ENCODE peak calls at places on chromosome 22, in ten cellular contexts. One of them, this sample, is unnamed.

GRCh38 chr22:16818538-16818937 is 6.7 kb downstream of the XKR3 start:
- DNase-seq in A549: no peak
- DNase-seq in lower leg skin: no peak
- DNase-seq in gastrocnemius medialis: no peak
- DNase-seq in fibroblast of mammary gland: no peak
- DNase-seq in fibroblast of pulmonary artery: no peak
- DNase-seq in naive thymus-derived CD4-positive, alpha-beta T cell: no peak
- DNase-seq in H1: no peak
- DNase-seq in GM06990: no peak
- DNase-seq in Peyer's patch: no peak
- DNase-seq in this sample: no peak

GRCh38 chr22:40022536-40023225 is 27.9 kb downstream of the FAM83F start:
- DNase-seq in naive thymus-derived CD4-positive, alpha-beta T cell: no peak
- DNase-seq in H1: no peak
- DNase-seq in gastrocnemius medialis: no peak
- DNase-seq in lower leg skin: peak; percentile 69
- DNase-seq in Peyer's patch: no peak
- DNase-seq in fibroblast of mammary gland: no peak
- DNase-seq in fibroblast of pulmonary artery: no peak
- DNase-seq in A549: no peak
- DNase-seq in GM06990: no peak
- DNase-seq in this sample: no peak

GRCh38 chr22:45420011-45420410 is 6.5 kb downstream of the RIBC2 start:
- DNase-seq in naive thymus-derived CD4-positive, alpha-beta T cell: no peak
- DNase-seq in lower leg skin: no peak
- DNase-seq in fibroblast of pulmonary artery: no peak
- DNase-seq in A549: no peak
- DNase-seq in GM06990: no peak
- DNase-seq in fibroblast of mammary gland: no peak
- DNase-seq in H1: no peak
- DNase-seq in Peyer's patch: no peak
- DNase-seq in gastrocnemius medialis: no peak
- DNase-seq in this sample: no peak

GRCh38 chr22:24285245-24285644 is 14.6 kb downstream of the SPECC1L start:
- DNase-seq in Peyer's patch: no peak
- DNase-seq in naive thymus-derived CD4-positive, alpha-beta T cell: no peak
- DNase-seq in H1: no peak
- DNase-seq in GM06990: no peak
- DNase-seq in A549: no peak
- DNase-seq in lower leg skin: no peak
- DNase-seq in fibroblast of pulmonary artery: no peak
- DNase-seq in fibroblast of mammary gland: no peak
- DNase-seq in gastrocnemius medialis: no peak
- DNase-seq in this sample: peak; percentile 57

GRCh38 chr22:29668681-29669080 is 51.1 kb upstream of the CABP7 start:
- DNase-seq in gastrocnemius medialis: no peak
- DNase-seq in naive thymus-derived CD4-positive, alpha-beta T cell: no peak
- DNase-seq in fibroblast of pulmonary artery: no peak
- DNase-seq in GM06990: no peak
- DNase-seq in A549: no peak
- DNase-seq in lower leg skin: no peak
- DNase-seq in fibroblast of mammary gland: no peak
- DNase-seq in H1: no peak
- DNase-seq in Peyer's patch: no peak
- DNase-seq in this sample: no peak

GRCh38 chr22:29641781-29642355 is 38.4 kb downstream of the NF2 start:
- DNase-seq in fibroblast of mammary gland: no peak
- DNase-seq in H1: no peak
- DNase-seq in lower leg skin: no peak
- DNase-seq in gastrocnemius medialis: no peak
- DNase-seq in GM06990: no peak
- DNase-seq in A549: no peak
- DNase-seq in fibroblast of pulmonary artery: no peak
- DNase-seq in naive thymus-derived CD4-positive, alpha-beta T cell: no peak
- DNase-seq in Peyer's patch: no peak
- DNase-seq in this sample: no peak

GRCh38 chr22:24512043-24512442 is 16.9 kb downstream of the UPB1 start:
- DNase-seq in gastrocnemius medialis: no peak
- DNase-seq in H1: no peak
- DNase-seq in A549: no peak
- DNase-seq in GM06990: no peak
- DNase-seq in lower leg skin: no peak
- DNase-seq in Peyer's patch: no peak
- DNase-seq in naive thymus-derived CD4-positive, alpha-beta T cell: no peak
- DNase-seq in fibroblast of pulmonary artery: no peak
- DNase-seq in fibroblast of mammary gland: no peak
- DNase-seq in this sample: no peak

GRCh38 chr22:45343143-45343542 is 33.4 kb downstream of the FAM118A start:
- DNase-seq in Peyer's patch: no peak
- DNase-seq in GM06990: no peak
- DNase-seq in A549: no peak
- DNase-seq in fibroblast of pulmonary artery: no peak
- DNase-seq in gastrocnemius medialis: no peak
- DNase-seq in lower leg skin: no peak
- DNase-seq in H1: no peak
- DNase-seq in naive thymus-derived CD4-positive, alpha-beta T cell: no peak
- DNase-seq in fibroblast of mammary gland: no peak
- DNase-seq in this sample: no peak

GRCh38 chr22:49965291-49966040 is 4.9 kb downstream of the PIM3 start:
- DNase-seq in fibroblast of mammary gland: no peak
- DNase-seq in Peyer's patch: peak; percentile 45
- DNase-seq in lower leg skin: no peak
- DNase-seq in fibroblast of pulmonary artery: no peak
- DNase-seq in H1: no peak
- DNase-seq in gastrocnemius medialis: peak; percentile 44
- DNase-seq in A549: no peak
- DNase-seq in GM06990: peak; percentile 18
- DNase-seq in naive thymus-derived CD4-positive, alpha-beta T cell: no peak
- DNase-seq in this sample: no peak

GRCh38 chr22:22425366-22425765 is 83.2 kb downstream of the ZNF280B start:
- DNase-seq in GM06990: no peak
- DNase-seq in naive thymus-derived CD4-positive, alpha-beta T cell: no peak
- DNase-seq in fibroblast of pulmonary artery: no peak
- DNase-seq in gastrocnemius medialis: no peak
- DNase-seq in Peyer's patch: no peak
- DNase-seq in lower leg skin: no peak
- DNase-seq in A549: no peak
- DNase-seq in fibroblast of mammary gland: no peak
- DNase-seq in H1: no peak
- DNase-seq in this sample: no peak

GRCh38 chr22:17158568-17159503 is at the start of gene HDHD5:
- DNase-seq in naive thymus-derived CD4-positive, alpha-beta T cell: peak; percentile 71
- DNase-seq in fibroblast of mammary gland: peak; percentile 75
- DNase-seq in lower leg skin: peak; percentile 85
- DNase-seq in Peyer's patch: peak; percentile 97
- DNase-seq in gastrocnemius medialis: peak; percentile 88
- DNase-seq in H1: peak; percentile 50
- DNase-seq in fibroblast of pulmonary artery: peak; percentile 87
- DNase-seq in A549: peak; percentile 66
- DNase-seq in GM06990: peak; percentile 90
- DNase-seq in this sample: peak; percentile 78

GRCh38 chr22:26893711-26894110 is 236.3 kb downstream of the MIAT start:
- DNase-seq in fibroblast of pulmonary artery: no peak
- DNase-seq in GM06990: no peak
- DNase-seq in naive thymus-derived CD4-positive, alpha-beta T cell: no peak
- DNase-seq in A549: no peak
- DNase-seq in fibroblast of mammary gland: no peak
- DNase-seq in Peyer's patch: no peak
- DNase-seq in gastrocnemius medialis: no peak
- DNase-seq in lower leg skin: no peak
- DNase-seq in H1: no peak
- DNase-seq in this sample: no peak

GRCh38 chr22:35630387-35630793 is 13.3 kb upstream of the MB start:
- DNase-seq in Peyer's patch: no peak
- DNase-seq in fibroblast of mammary gland: peak; percentile 62
- DNase-seq in A549: peak; percentile 41
- DNase-seq in naive thymus-derived CD4-positive, alpha-beta T cell: no peak
- DNase-seq in GM06990: no peak
- DNase-seq in gastrocnemius medialis: no peak
- DNase-seq in H1: no peak
- DNase-seq in fibroblast of pulmonary artery: peak; percentile 60
- DNase-seq in lower leg skin: no peak
- DNase-seq in this sample: no peak

GRCh38 chr22:23857606-23858483 is at the start of gene SLC2A11:
- DNase-seq in H1: peak; percentile 96
- DNase-seq in Peyer's patch: peak; percentile 99
- DNase-seq in A549: peak; percentile 85
- DNase-seq in fibroblast of pulmonary artery: peak; percentile 98
- DNase-seq in naive thymus-derived CD4-positive, alpha-beta T cell: peak; percentile 84
- DNase-seq in fibroblast of mammary gland: peak; percentile 96
- DNase-seq in GM06990: peak; percentile 96
- DNase-seq in lower leg skin: peak; percentile 92
- DNase-seq in gastrocnemius medialis: peak; percentile 97
- DNase-seq in this sample: peak; percentile 96

GRCh38 chr22:37169947-37170688 is 17.9 kb downstream of the C1QTNF6 start:
- DNase-seq in H1: no peak
- DNase-seq in Peyer's patch: peak; percentile 47
- DNase-seq in lower leg skin: no peak
- DNase-seq in GM06990: no peak
- DNase-seq in naive thymus-derived CD4-positive, alpha-beta T cell: no peak
- DNase-seq in fibroblast of mammary gland: no peak
- DNase-seq in gastrocnemius medialis: peak; percentile 7
- DNase-seq in A549: no peak
- DNase-seq in fibroblast of pulmonary artery: no peak
- DNase-seq in this sample: no peak

GRCh38 chr22:37173709-37174108 is 14.3 kb downstream of the C1QTNF6 start:
- DNase-seq in GM06990: no peak
- DNase-seq in lower leg skin: peak; percentile 69
- DNase-seq in fibroblast of pulmonary artery: peak; percentile 77
- DNase-seq in Peyer's patch: no peak
- DNase-seq in naive thymus-derived CD4-positive, alpha-beta T cell: no peak
- DNase-seq in fibroblast of mammary gland: peak; percentile 93
- DNase-seq in H1: no peak
- DNase-seq in gastrocnemius medialis: peak; percentile 66
- DNase-seq in A549: no peak
- DNase-seq in this sample: no peak

GRCh38 chr22:37169412-37169811 is 18.6 kb downstream of the C1QTNF6 start:
- DNase-seq in fibroblast of pulmonary artery: no peak
- DNase-seq in naive thymus-derived CD4-positive, alpha-beta T cell: no peak
- DNase-seq in gastrocnemius medialis: no peak
- DNase-seq in lower leg skin: no peak
- DNase-seq in A549: no peak
- DNase-seq in Peyer's patch: peak; percentile 23
- DNase-seq in H1: no peak
- DNase-seq in GM06990: no peak
- DNase-seq in fibroblast of mammary gland: no peak
- DNase-seq in this sample: no peak

GRCh38 chr22:37172266-37173245 is 15.5 kb downstream of the C1QTNF6 start:
- DNase-seq in A549: no peak
- DNase-seq in H1: no peak
- DNase-seq in fibroblast of pulmonary artery: no peak
- DNase-seq in Peyer's patch: no peak
- DNase-seq in naive thymus-derived CD4-positive, alpha-beta T cell: no peak
- DNase-seq in lower leg skin: no peak
- DNase-seq in gastrocnemius medialis: peak; percentile 3
- DNase-seq in fibroblast of mammary gland: no peak
- DNase-seq in GM06990: no peak
- DNase-seq in this sample: no peak

DNA sequence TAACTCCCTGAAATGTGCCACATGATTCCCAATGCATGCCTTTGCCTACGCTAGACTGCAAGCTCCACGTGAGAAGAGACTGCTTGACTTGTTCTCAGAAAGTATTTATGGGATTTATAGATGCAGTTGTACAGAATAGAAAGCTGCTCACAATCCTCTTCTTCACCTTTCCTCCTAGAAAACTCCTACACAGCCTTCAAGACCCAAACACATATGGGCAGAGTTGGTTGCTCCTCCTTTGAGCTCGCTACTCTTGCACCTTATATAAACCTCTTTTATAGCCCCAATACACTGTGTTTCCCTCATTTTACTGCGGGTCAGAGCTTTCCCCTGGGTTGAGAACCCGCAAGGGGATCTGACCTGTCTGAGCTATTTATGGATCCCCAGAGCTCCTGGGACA is 16.4 kb downstream of the C1QTNF6 start:
- DNase-seq in naive thymus-derived CD4-positive, alpha-beta T cell: no peak
- DNase-seq in fibroblast of mammary gland: no peak
- DNase-seq in fibroblast of pulmonary artery: no peak
- DNase-seq in gastrocnemius medialis: no peak
- DNase-seq in H1: no peak
- DNase-seq in lower leg skin: no peak
- DNase-seq in GM06990: no peak
- DNase-seq in A549: no peak
- DNase-seq in Peyer's patch: no peak
- DNase-seq in this sample: no peak
- H3K4me3 ChIP-seq in naive thymus-derived CD4-positive, alpha-beta T cell: no peak overlapping the region
- H3K4me3 ChIP-seq in fibroblast of mammary gland: no peak overlapping the region
- H3K4me3 ChIP-seq in fibroblast of pulmonary artery: no peak overlapping the region
- H3K4me3 ChIP-seq in gastrocnemius medialis: no peak overlapping the region
- H3K4me3 ChIP-seq in H1: no peak overlapping the region
- H3K4me3 ChIP-seq in lower leg skin: no peak overlapping the region
- H3K4me3 ChIP-seq in GM06990: no peak overlapping the region
- H3K4me3 ChIP-seq in A549: no peak overlapping the region
- H3K4me3 ChIP-seq in Peyer's patch: no peak overlapping the region
- H3K4me3 ChIP-seq in this sample: no peak overlapping the region

DNA sequence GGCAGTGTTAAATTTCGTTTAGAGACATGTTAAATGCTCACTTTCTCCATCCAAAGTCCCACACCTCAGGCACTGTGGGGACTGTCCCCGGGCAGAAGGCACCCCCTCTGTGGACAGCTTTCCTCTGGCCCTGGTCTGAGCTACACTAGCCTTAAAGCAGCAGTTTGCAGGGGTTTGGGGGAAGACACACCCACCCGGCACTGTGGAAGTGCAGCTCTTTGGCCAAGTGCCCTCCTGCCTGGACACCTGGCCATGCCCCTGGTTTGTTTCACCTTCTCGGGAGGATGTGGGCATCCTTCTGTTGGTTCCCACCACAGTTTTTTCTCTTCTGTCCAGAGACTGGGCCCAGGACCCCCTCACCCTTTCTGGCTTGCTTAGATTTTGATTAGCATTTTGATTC is 1254.7 kb downstream of the BRD1 start:
- DNase-seq in fibroblast of pulmonary artery: no peak
- DNase-seq in Peyer's patch: no peak
- DNase-seq in fibroblast of mammary gland: no peak
- DNase-seq in GM06990: no peak
- DNase-seq in H1: no peak
- DNase-seq in lower leg skin: no peak
- DNase-seq in A549: no peak
- DNase-seq in naive thymus-derived CD4-positive, alpha-beta T cell: no peak
- DNase-seq in gastrocnemius medialis: no peak
- DNase-seq in this sample: no peak
- H3K4me3 ChIP-seq in fibroblast of pulmonary artery: no peak overlapping the region
- H3K4me3 ChIP-seq in Peyer's patch: no peak overlapping the region
- H3K4me3 ChIP-seq in fibroblast of mammary gland: no peak overlapping the region
- H3K4me3 ChIP-seq in GM06990: no peak overlapping the region
- H3K4me3 ChIP-seq in H1: no peak overlapping the region
- H3K4me3 ChIP-seq in lower leg skin: no peak overlapping the region
- H3K4me3 ChIP-seq in A549: no peak overlapping the region
- H3K4me3 ChIP-seq in naive thymus-derived CD4-positive, alpha-beta T cell: no peak overlapping the region
- H3K4me3 ChIP-seq in gastrocnemius medialis: no peak overlapping the region
- H3K4me3 ChIP-seq in this sample: no peak overlapping the region

GRCh38 chr22:44184006-44184405 is 3.3 kb downstream of the PARVG start:
- DNase-seq in A549: no peak
- DNase-seq in Peyer's patch: no peak
- DNase-seq in H1: no peak
- DNase-seq in fibroblast of mammary gland: no peak
- DNase-seq in lower leg skin: no peak
- DNase-seq in GM06990: no peak
- DNase-seq in naive thymus-derived CD4-positive, alpha-beta T cell: no peak
- DNase-seq in fibroblast of pulmonary artery: no peak
- DNase-seq in gastrocnemius medialis: no peak
- DNase-seq in this sample: no peak
- H3K4me3 ChIP-seq in A549: no peak overlapping the region
- H3K4me3 ChIP-seq in Peyer's patch: no peak overlapping the region
- H3K4me3 ChIP-seq in H1: no peak overlapping the region
- H3K4me3 ChIP-seq in fibroblast of mammary gland: no peak overlapping the region
- H3K4me3 ChIP-seq in lower leg skin: no peak overlapping the region
- H3K4me3 ChIP-seq in GM06990: no peak overlapping the region
- H3K4me3 ChIP-seq in naive thymus-derived CD4-positive, alpha-beta T cell: no peak overlapping the region
- H3K4me3 ChIP-seq in fibroblast of pulmonary artery: no peak overlapping the region
- H3K4me3 ChIP-seq in gastrocnemius medialis: no peak overlapping the region
- H3K4me3 ChIP-seq in this sample: no peak overlapping the region

GRCh38 chr22:19986011-19986409 is 30.6 kb downstream of the ARVCF start:
- DNase-seq in GM06990: no peak
- DNase-seq in H1: no peak
- DNase-seq in lower leg skin: no peak
- DNase-seq in fibroblast of mammary gland: no peak
- DNase-seq in gastrocnemius medialis: no peak
- DNase-seq in naive thymus-derived CD4-positive, alpha-beta T cell: no peak
- DNase-seq in fibroblast of pulmonary artery: no peak
- DNase-seq in Peyer's patch: no peak
- DNase-seq in A549: no peak
- DNase-seq in this sample: no peak
- H3K4me3 ChIP-seq in GM06990: no peak overlapping the region
- H3K4me3 ChIP-seq in H1: peak overlapping the region; percentile 74
- H3K4me3 ChIP-seq in lower leg skin: no peak overlapping the region
- H3K4me3 ChIP-seq in fibroblast of mammary gland: peak overlapping the region; percentile 45
- H3K4me3 ChIP-seq in gastrocnemius medialis: peak overlapping the region; percentile 94
- H3K4me3 ChIP-seq in naive thymus-derived CD4-positive, alpha-beta T cell: no peak overlapping the region
- H3K4me3 ChIP-seq in fibroblast of pulmonary artery: peak overlapping the region; percentile 62
- H3K4me3 ChIP-seq in Peyer's patch: no peak overlapping the region
- H3K4me3 ChIP-seq in A549: peak overlapping the region; percentile 68
- H3K4me3 ChIP-seq in this sample: no peak overlapping the region